ENCODE peak calls at places on chromosome 11, in seven cellular contexts. H, D, O, F, Y, B and T are unnamed samples.

GRCh38 chr11:59009661-59010060 is 70.4 kb downstream of the GLYATL1 start:
- DNase-seq in O (no peak), F (no peak), Y (no peak), D (no peak), B (no peak), H (no peak), T (no peak)

GRCh38 chr11:6604081-6604626 is 580 bp downstream of the ILK start:
- DNase-seq in D (peak; percentile 47), Y (no peak), F (no peak), O (peak; percentile 76), B (no peak), H (no peak), T (peak; percentile 52)

GRCh38 chr11:119284344-119285157 is 32.4 kb downstream of the MCAM start:
- DNase-seq in O (no peak), Y (no peak), B (no peak), H (no peak), F (no peak), D (peak; percentile 25), T (no peak)

GRCh38 chr11:73859671-73860070 is 17.0 kb downstream of the COA4 start:
- DNase-seq in H (no peak), B (no peak), D (no peak), Y (no peak), F (no peak), O (no peak), T (no peak)

GRCh38 chr11:130421199-130421585 is 7.2 kb downstream of the ADAMTS8 start:
- DNase-seq in O (no peak), Y (no peak), H (no peak), D (no peak), F (no peak), B (no peak), T (no peak)

GRCh38 chr11:44651535-44652130 is 75.1 kb upstream of the TSPAN18 start:
- DNase-seq in F (no peak), Y (no peak), H (no peak), O (no peak), B (no peak), D (no peak), T (no peak)

GRCh38 chr11:120746836-120747609 is 235.5 kb downstream of the GRIK4 start:
- DNase-seq in B (peak; percentile 10), Y (no peak), F (no peak), D (no peak), H (no peak), O (no peak), T (no peak)

GRCh38 chr11:27319065-27319464 is 44.0 kb downstream of the CCDC34 start:
- DNase-seq in F (no peak), O (no peak), B (no peak), Y (no peak), H (no peak), D (peak; percentile 58), T (peak; percentile 31)

GRCh38 chr11:10792385-10793068 is 16.2 kb downstream of the EIF4G2 start:
- DNase-seq in B (no peak), Y (no peak), H (peak; percentile 90), D (peak; percentile 85), O (peak; percentile 94), F (peak; percentile 94), T (peak; percentile 37)